ENCODE peak calls at places on chromosome 5, in seven cellular contexts. F, Q, I, W, J, U and S are unnamed samples.

GRCh38 chr5:151204051-151204450 is 19.8 kb downstream of the CCDC69 start:
- DNase-seq in I (no peak), Q (no peak), W (no peak), F (no peak), U (no peak), J (no peak), S (no peak)

GRCh38 chr5:144040615-144041394 is 129.7 kb downstream of the YIPF5 start:
- DNase-seq in J (no peak), Q (no peak), U (no peak), I (no peak), F (no peak), W (no peak), S (no peak)

GRCh38 chr5:31492824-31493223 is 39.1 kb downstream of the DROSHA start:
- DNase-seq in I (no peak), J (peak), F (no peak), Q (no peak), U (no peak), W (no peak), S (no peak)

GRCh38 chr5:129063483-129064136 is 30.9 kb upstream of the ISOC1 start:
- DNase-seq in Q (no peak), I (no peak), U (no peak), F (no peak), W (peak), J (no peak), S (no peak)

GRCh38 chr5:31172881-31173280 is 20.6 kb upstream of the CDH6 start:
- DNase-seq in U (no peak), Q (no peak), F (no peak), I (no peak), W (no peak), J (no peak), S (no peak)

GRCh38 chr5:78677777-78678668 is 29.5 kb upstream of the LHFPL2 start:
- DNase-seq in J (no peak), U (no peak), F (peak), W (no peak), I (no peak), Q (no peak), S (peak)

GRCh38 chr5:61916621-61917620 is 389.1 kb upstream of the KIF2A start:
- DNase-seq in F (no peak), U (no peak), J (no peak), Q (no peak), W (no peak), I (no peak), S (no peak)

GRCh38 chr5:126370796-126371718 is 52.2 kb upstream of the GRAMD2B start:
- DNase-seq in U (no peak), Q (no peak), F (no peak), W (no peak), J (peak), I (no peak), S (no peak)

GRCh38 chr5:14954620-14955343 is 83.2 kb upstream of the ANKH start:
- DNase-seq in W (no peak), I (no peak), Q (no peak), U (no peak), J (no peak), F (no peak), S (peak)

GRCh38 chr5:14263700-14264099 is 120.6 kb downstream of the TRIO start:
- DNase-seq in U (no peak), I (no peak), F (no peak), Q (no peak), J (no peak), W (peak), S (no peak)

GRCh38 chr5:148949871-148950863 is 112.7 kb downstream of the SH3TC2 start:
- DNase-seq in J (peak), F (no peak), U (no peak), I (no peak), W (no peak), Q (no peak), S (peak)

GRCh38 chr5:151480859-151481258 is 33.5 kb downstream of the SLC36A1 start:
- DNase-seq in Q (no peak), W (no peak), I (no peak), U (no peak), J (peak), F (no peak), S (no peak)

GRCh38 chr5:411728-412127 is 31.2 kb upstream of the EXOC3 start:
- DNase-seq in J (peak), I (no peak), U (no peak), W (peak), Q (no peak), F (no peak), S (no peak)

GRCh38 chr5:178206166-178207101 is 2.1 kb downstream of the HNRNPAB start:
- DNase-seq in U (no peak), Q (no peak), J (peak), F (no peak), I (no peak), W (no peak), S (no peak)

GRCh38 chr5:53024535-53024934 is 35.4 kb downstream of the ITGA2 start:
- DNase-seq in F (no peak), I (no peak), W (no peak), J (no peak), U (no peak), Q (no peak), S (no peak)

GRCh38 chr5:137374110-137374853 is 124.8 kb downstream of the SPOCK1 start:
- DNase-seq in W (peak), J (no peak), U (no peak), F (no peak), Q (no peak), I (no peak), S (no peak)

GRCh38 chr5:67640011-67640410 is 443.4 kb upstream of the CD180 start:
- DNase-seq in F (no peak), Q (no peak), U (no peak), J (no peak), W (no peak), I (no peak), S (no peak)